ENCODE peak calls at places on chromosomes 1 and 21, in nine cellular contexts. V is fibroblast of mammary gland, F is fibroblast of lung, T is thyroid gland, C is A549, O is psoas muscle, E is pancreas, I is lower leg skin, U is adrenal gland. L is an unnamed sample.

GRCh38 chr1:216535751-216536150 is 112.5 kb upstream of the USH2A start:
- DNase-seq in V (no peak), F (no peak), T (no peak), C (no peak), O (no peak), E (no peak), I (no peak), U (no peak), L (no peak)

GRCh38 chr1:147598631-147599361 is 57.5 kb downstream of the BCL9 start:
- DNase-seq in V (peak), F (no peak), T (no peak), C (peak), O (peak), E (no peak), I (peak), U (peak), L (peak)

GRCh38 chr1:64983110-64983509 is 16.8 kb upstream of the JAK1 start:
- DNase-seq in V (peak), F (no peak), T (no peak), C (peak), O (no peak), E (no peak), I (no peak), U (peak), L (no peak)

GRCh38 chr21:43880111-43880985 is 15.3 kb downstream of the AGPAT3 start:
- DNase-seq in V (peak), F (no peak), T (peak), C (no peak), O (peak), E (no peak), I (no peak), U (peak), L (peak)

GRCh38 chr1:47906009-47906432 is 91.2 kb downstream of the TRABD2B start:
- DNase-seq in V (peak), F (no peak), T (peak), C (no peak), O (no peak), E (no peak), I (no peak), U (peak), L (no peak)

GRCh38 chr1:28936528-28936927 is 22.2 kb downstream of the EPB41 start:
- DNase-seq in V (no peak), F (no peak), T (no peak), C (no peak), O (no peak), E (no peak), I (no peak), U (no peak), L (no peak)

GRCh38 chr1:187794561-187794960 is 965.8 kb downstream of the PLA2G4A start:
- DNase-seq in V (no peak), F (no peak), T (no peak), C (no peak), O (no peak), E (no peak), I (no peak), U (no peak), L (no peak)

GRCh38 chr1:244964112-244964971 is 100.0 kb upstream of the HNRNPU start:
- DNase-seq in V (peak), F (peak), T (peak), C (no peak), O (no peak), E (peak), I (no peak), U (peak), L (no peak)

GRCh38 chr21:39668369-39668768 is 55.6 kb downstream of the B3GALT5 start:
- DNase-seq in V (no peak), F (no peak), T (no peak), C (no peak), O (no peak), E (no peak), I (peak), U (no peak), L (no peak)

GRCh38 chr1:15916916-15917315 is 59.0 kb downstream of the ZBTB17 start:
- DNase-seq in V (no peak), F (no peak), T (peak), C (no peak), O (no peak), E (no peak), I (no peak), U (no peak), L (no peak)

GRCh38 chr1:24980836-24981631 is 51.0 kb upstream of the RUNX3 start:
- DNase-seq in V (no peak), F (no peak), T (no peak), C (no peak), O (peak), E (no peak), I (no peak), U (no peak), L (no peak)

GRCh38 chr1:111904478-111905218 is 84.8 kb downstream of the KCND3 start:
- DNase-seq in V (no peak), F (no peak), T (no peak), C (no peak), O (no peak), E (no peak), I (no peak), U (no peak), L (no peak)

GRCh38 chr1:17586172-17586963 is 46.9 kb downstream of the ARHGEF10L start:
- DNase-seq in V (peak), F (peak), T (no peak), C (no peak), O (no peak), E (no peak), I (no peak), U (no peak), L (peak)

GRCh38 chr1:151834239-151834638 is 2.6 kb upstream of the RORC start:
- DNase-seq in V (no peak), F (no peak), T (no peak), C (no peak), O (peak), E (no peak), I (no peak), U (no peak), L (no peak)

GRCh38 chr1:236716160-236716559 is 29.9 kb downstream of the ACTN2 start:
- DNase-seq in V (no peak), F (peak), T (no peak), C (no peak), O (no peak), E (no peak), I (no peak), U (no peak), L (no peak)

GRCh38 chr1:116491985-116492811 is 78.6 kb downstream of the CD58 start:
- DNase-seq in V (peak), F (no peak), T (no peak), C (no peak), O (no peak), E (no peak), I (no peak), U (no peak), L (no peak)

GRCh38 chr1:1943834-1944570 is 24.9 kb upstream of the TMEM52 start:
- DNase-seq in V (no peak), F (peak), T (peak), C (peak), O (peak), E (no peak), I (no peak), U (peak), L (peak)

GRCh38 chr1:209375681-209376360 is 207.7 kb upstream of the CAMK1G start:
- DNase-seq in V (peak), F (peak), T (no peak), C (no peak), O (no peak), E (no peak), I (no peak), U (no peak), L (no peak)

GRCh38 chr1:23810818-23811420 is 10.4 kb upstream of the GALE start:
- DNase-seq in V (peak), F (peak), T (peak), C (no peak), O (peak), E (no peak), I (no peak), U (peak), L (peak)

GRCh38 chr1:81808760-81809159 is 8.0 kb downstream of the ADGRL2 start:
- DNase-seq in V (no peak), F (no peak), T (no peak), C (no peak), O (no peak), E (no peak), I (no peak), U (no peak), L (no peak)

GRCh38 chr21:18334066-18334465 is 69.5 kb downstream of the TMPRSS15 start:
- DNase-seq in V (no peak), F (no peak), T (no peak), C (no peak), O (no peak), E (no peak), I (no peak), U (no peak), L (no peak)

GRCh38 chr1:5632226-5632625 is 360.0 kb downstream of the NPHP4 start:
- DNase-seq in V (no peak), F (no peak), T (no peak), C (no peak), O (no peak), E (no peak), I (no peak), U (no peak), L (peak)

GRCh38 chr21:33127154-33127893 is 57.4 kb downstream of the OLIG1 start:
- DNase-seq in V (peak), F (peak), T (peak), C (peak), O (peak), E (peak), I (peak), U (peak), L (no peak)

GRCh38 chr1:88111806-88112205 is 572.3 kb upstream of the PKN2 start:
- DNase-seq in V (no peak), F (no peak), T (no peak), C (no peak), O (no peak), E (no peak), I (no peak), U (no peak), L (no peak)

DNA sequence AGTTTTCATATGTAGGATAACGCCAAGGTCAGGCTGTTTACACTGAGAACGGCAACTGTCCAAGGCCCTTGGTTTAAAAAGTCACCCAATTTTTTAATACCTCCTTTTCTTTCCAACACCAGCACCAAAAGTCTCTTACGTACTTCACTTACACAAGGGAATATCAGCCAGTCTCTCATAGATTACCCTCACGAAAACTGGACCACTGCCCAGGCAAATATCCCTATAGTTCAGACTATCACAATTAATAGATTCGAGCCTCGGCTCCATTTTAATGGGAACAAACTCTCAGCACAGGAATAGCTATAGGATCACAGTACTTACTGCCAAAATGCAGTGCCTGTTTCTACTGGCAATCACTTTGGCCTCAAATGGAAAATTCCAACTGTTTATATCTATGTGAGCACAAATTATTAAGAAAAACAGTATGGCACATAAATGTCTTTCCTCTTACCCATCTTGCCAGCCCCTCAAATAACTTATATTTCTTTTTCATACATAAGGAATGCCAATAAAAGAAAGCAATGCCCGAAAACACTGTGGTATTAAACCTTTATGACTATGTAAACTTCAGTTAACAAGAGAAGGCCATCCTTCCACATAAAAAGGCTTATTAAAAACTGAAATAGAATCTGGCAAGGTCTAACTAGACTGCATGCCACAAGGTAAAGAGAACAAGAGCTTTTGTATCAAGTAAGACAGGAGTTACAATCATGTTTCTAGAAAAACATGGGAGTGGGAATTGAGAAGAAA is 97.8 kb downstream of the SLC45A1 start:
- DNase-seq in V (no peak), F (peak), T (no peak), C (no peak), O (no peak), E (no peak), I (no peak), U (peak), L (no peak)
- H3K4me3 ChIP-seq in V (no peak), F (no peak), T (no peak), C (no peak), O (no peak), E (no peak), I (no peak), U (peak), L (no peak)

GRCh38 chr1:198907423-198907746 is 268.5 kb downstream of the PTPRC start:
- DNase-seq in V (no peak), F (no peak), T (no peak), C (no peak), O (no peak), E (no peak), I (no peak), U (no peak), L (no peak)
- H3K4me3 ChIP-seq in V (no peak), F (no peak), T (no peak), C (no peak), O (no peak), E (no peak), I (no peak), U (no peak), L (no peak)

DNA sequence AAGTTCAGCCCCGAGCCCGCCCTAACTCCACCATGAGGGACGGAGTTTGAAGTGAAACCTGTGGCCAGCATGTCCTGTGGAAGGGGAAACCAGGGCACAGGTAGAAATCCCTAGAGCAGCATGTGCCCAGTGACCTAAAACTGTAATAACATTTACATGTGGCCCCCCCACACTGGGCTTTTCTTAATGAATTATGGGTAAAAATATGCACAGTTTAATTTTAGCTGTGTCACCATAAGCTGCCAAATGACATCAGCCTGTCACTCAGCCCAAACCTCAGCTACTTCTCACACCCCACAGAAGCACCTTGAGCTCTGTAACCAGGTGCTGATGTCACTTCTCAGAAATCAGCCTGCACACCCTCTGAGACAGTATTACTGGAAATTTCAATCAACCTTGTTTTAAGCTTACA is 50.0 kb upstream of the SLC19A1 start:
- DNase-seq in V (no peak), F (no peak), T (no peak), C (no peak), O (no peak), E (peak), I (no peak), U (peak), L (peak)
- H3K4me3 ChIP-seq in V (no peak), F (no peak), T (no peak), C (no peak), O (no peak), E (no peak), I (no peak), U (no peak), L (no peak)

DNA sequence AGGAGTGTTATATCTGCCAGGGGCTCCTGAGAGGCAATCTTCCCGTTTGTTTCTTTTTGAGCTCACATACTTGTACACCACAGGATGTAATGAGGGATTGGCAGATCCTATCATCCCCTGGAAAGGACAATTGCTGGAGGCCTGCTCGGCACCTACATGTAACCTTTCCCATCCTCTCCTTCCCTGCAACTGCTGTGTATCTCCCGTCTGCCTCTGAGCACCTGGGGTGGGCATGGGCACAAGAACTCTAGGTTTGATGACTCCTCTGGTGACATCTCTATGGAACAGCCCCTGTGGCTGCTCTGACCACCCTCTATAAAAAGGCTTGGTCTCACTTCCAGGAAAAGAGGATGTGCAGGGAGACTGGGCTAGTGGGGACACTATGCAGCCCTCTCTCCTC is 25.0 kb upstream of the SMIM12 start:
- DNase-seq in V (no peak), F (no peak), T (no peak), C (no peak), O (no peak), E (no peak), I (no peak), U (no peak), L (no peak)
- H3K4me3 ChIP-seq in V (no peak), F (no peak), T (no peak), C (no peak), O (no peak), E (no peak), I (no peak), U (no peak), L (no peak)

DNA sequence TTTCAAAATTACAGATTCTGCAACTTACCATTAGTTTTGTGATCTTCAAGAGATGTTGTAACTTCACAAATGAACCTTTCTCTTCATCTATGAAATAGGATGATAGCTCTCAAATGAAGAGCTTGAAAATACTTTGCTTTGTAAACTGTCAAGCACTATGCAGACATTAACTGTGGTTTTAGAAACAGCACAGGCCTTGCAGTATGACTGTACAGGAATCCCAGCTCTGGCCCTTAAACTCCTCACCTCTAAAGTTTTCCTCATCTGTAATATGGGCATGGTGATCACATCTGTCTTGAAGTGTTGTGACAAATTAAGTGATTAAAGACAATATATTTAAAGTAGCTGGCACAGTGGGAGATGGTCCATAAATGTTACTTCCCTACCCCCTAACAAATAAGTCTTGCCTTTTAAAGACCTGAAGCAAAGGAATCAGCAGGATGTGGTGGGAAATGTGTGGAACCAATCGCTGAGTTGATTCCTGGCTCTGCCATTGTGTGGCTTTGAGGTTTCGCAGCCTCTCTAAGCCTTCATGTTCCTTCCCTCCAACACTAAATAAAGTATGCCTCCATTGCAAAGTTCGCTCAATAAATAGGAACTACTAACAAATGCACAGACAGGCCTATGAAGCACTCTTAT is 5.5 kb upstream of the PTP4A2 start:
- DNase-seq in V (peak), F (no peak), T (no peak), C (no peak), O (no peak), E (no peak), I (no peak), U (no peak), L (no peak)
- H3K4me3 ChIP-seq in V (no peak), F (peak), T (no peak), C (peak), O (peak), E (no peak), I (no peak), U (peak), L (no peak)

GRCh38 chr1:44208216-44208615 is 5.1 kb upstream of the DMAP1 start:
- DNase-seq in V (no peak), F (no peak), T (peak), C (no peak), O (no peak), E (no peak), I (no peak), U (no peak), L (no peak)

GRCh38 chr1:44213222-44214112 is at the start of gene DMAP1:
- DNase-seq in V (peak), F (peak), T (peak), C (peak), O (peak), E (peak), I (peak), U (peak), L (peak)

GRCh38 chr1:44210595-44210994 is 2.7 kb upstream of the DMAP1 start:
- DNase-seq in V (no peak), F (no peak), T (no peak), C (no peak), O (no peak), E (no peak), I (no peak), U (no peak), L (no peak)

GRCh38 chr1:44217809-44218410 is 4.6 kb downstream of the DMAP1 start:
- DNase-seq in V (peak), F (peak), T (peak), C (peak), O (peak), E (peak), I (peak), U (peak), L (peak)

GRCh38 chr1:44212355-44213221 is 683 bp upstream of the DMAP1 start:
- DNase-seq in V (no peak), F (no peak), T (no peak), C (no peak), O (no peak), E (no peak), I (no peak), U (no peak), L (no peak)
- H3K4me3 ChIP-seq in V (peak), F (peak), T (peak), C (peak), O (peak), E (peak), I (no peak), U (peak), L (no peak)

DNA sequence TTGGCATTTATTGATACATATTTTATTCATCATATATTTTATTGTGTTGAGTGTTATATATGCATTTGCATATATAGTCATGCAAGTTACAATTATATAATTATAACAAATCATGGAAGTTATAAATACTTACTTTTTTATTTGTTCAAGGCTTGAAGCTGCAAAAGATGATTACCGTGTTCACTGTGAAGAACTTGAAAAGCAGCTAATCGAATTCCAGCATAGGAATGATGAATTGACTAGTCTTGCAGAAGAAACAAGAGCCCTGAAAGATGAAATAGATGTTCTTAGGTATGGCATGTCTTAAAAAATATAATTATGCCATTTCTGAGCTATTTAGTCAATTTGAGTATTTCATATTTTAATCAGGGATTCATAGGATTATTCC is 32.1 kb downstream of the HOOK1 start:
- DNase-seq in V (no peak), F (no peak), T (no peak), C (no peak), O (no peak), E (no peak), I (no peak), U (no peak), L (no peak)
- H3K4me3 ChIP-seq in V (no peak), F (no peak), T (no peak), C (no peak), O (no peak), E (no peak), I (no peak), U (no peak), L (no peak)

DNA sequence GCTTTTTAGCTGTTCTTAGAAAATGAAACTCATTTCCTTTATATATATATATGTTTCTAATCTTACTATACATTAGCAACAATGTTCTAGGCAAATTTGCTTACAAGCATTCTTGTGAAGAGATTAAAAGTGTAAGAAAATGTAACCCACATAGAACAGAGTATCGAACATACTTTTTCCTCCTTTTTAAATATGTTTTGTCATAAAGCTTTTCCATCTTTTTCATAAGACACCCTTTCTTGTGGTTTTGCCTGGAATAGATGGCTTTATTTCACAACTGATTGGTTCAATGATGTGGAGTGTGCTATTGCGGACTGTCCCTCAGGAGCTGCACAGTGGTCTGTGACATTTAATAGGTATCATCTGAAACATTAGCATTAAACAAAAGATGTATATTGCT is 48.6 kb upstream of the C1orf146 start:
- DNase-seq in V (no peak), F (no peak), T (no peak), C (no peak), O (no peak), E (no peak), I (no peak), U (no peak), L (no peak)
- H3K4me3 ChIP-seq in V (no peak), F (no peak), T (no peak), C (no peak), O (no peak), E (no peak), I (no peak), U (no peak), L (no peak)